ENCODE peak calls at places on chromosomes 11 and 22, in six cellular contexts. One of them, this sample, is unnamed.

GRCh38 chr11:11468919-11469318 is 115.9 kb upstream of the CSNK2A3 start:
- DNase-seq in HepG2: no peak
- DNase-seq in A549: no peak
- DNase-seq in IMR-90: peak; percentile 62
- DNase-seq in K562: no peak
- DNase-seq in GM12878: no peak
- DNase-seq in this sample: no peak

GRCh38 chr11:27124514-27125264 is 84.1 kb downstream of the BBOX1 start:
- DNase-seq in HepG2: peak; percentile 4
- DNase-seq in A549: no peak
- DNase-seq in IMR-90: peak; percentile 42
- DNase-seq in K562: no peak
- DNase-seq in GM12878: no peak
- DNase-seq in this sample: no peak

GRCh38 chr11:71474771-71475483 is 21.9 kb downstream of the NADSYN1 start:
- DNase-seq in HepG2: no peak
- DNase-seq in A549: no peak
- DNase-seq in IMR-90: no peak
- DNase-seq in K562: no peak
- DNase-seq in GM12878: no peak
- DNase-seq in this sample: no peak

GRCh38 chr11:45489281-45489906 is 176.0 kb downstream of the CHST1 start:
- DNase-seq in HepG2: no peak
- DNase-seq in A549: no peak
- DNase-seq in IMR-90: no peak
- DNase-seq in K562: no peak
- DNase-seq in GM12878: no peak
- DNase-seq in this sample: no peak

GRCh38 chr11:117950320-117950719 is 21.1 kb upstream of the TMPRSS13 start:
- DNase-seq in HepG2: no peak
- DNase-seq in A549: no peak
- DNase-seq in IMR-90: no peak
- DNase-seq in K562: peak; percentile 70
- DNase-seq in GM12878: no peak
- DNase-seq in this sample: no peak

GRCh38 chr11:72642815-72643511 is 31.3 kb downstream of the PDE2A start:
- DNase-seq in HepG2: no peak
- DNase-seq in A549: peak; percentile 80
- DNase-seq in IMR-90: peak; percentile 11
- DNase-seq in K562: peak; percentile 79
- DNase-seq in GM12878: no peak
- DNase-seq in this sample: peak; percentile 86

GRCh38 chr11:15016200-15016599 is 44.0 kb upstream of the CALCA start:
- DNase-seq in HepG2: no peak
- DNase-seq in A549: no peak
- DNase-seq in IMR-90: no peak
- DNase-seq in K562: no peak
- DNase-seq in GM12878: no peak
- DNase-seq in this sample: no peak

GRCh38 chr11:119340335-119341221 is at the start of gene C1QTNF5:
- DNase-seq in HepG2: no peak
- DNase-seq in A549: no peak
- DNase-seq in IMR-90: peak; percentile 57
- DNase-seq in K562: no peak
- DNase-seq in GM12878: no peak
- DNase-seq in this sample: no peak

GRCh38 chr11:128491195-128491936 is 96.0 kb downstream of the ETS1 start:
- DNase-seq in HepG2: no peak
- DNase-seq in A549: no peak
- DNase-seq in IMR-90: no peak
- DNase-seq in K562: no peak
- DNase-seq in GM12878: no peak
- DNase-seq in this sample: no peak

GRCh38 chr11:13143486-13144297 is 133.9 kb upstream of the BMAL1 start:
- DNase-seq in HepG2: no peak
- DNase-seq in A549: no peak
- DNase-seq in IMR-90: no peak
- DNase-seq in K562: no peak
- DNase-seq in GM12878: no peak
- DNase-seq in this sample: no peak

GRCh38 chr11:44957051-44957515 is 6.4 kb upstream of the TP53I11 start:
- DNase-seq in HepG2: no peak
- DNase-seq in A549: no peak
- DNase-seq in IMR-90: no peak
- DNase-seq in K562: no peak
- DNase-seq in GM12878: no peak
- DNase-seq in this sample: peak; percentile 22

GRCh38 chr11:1744137-1744878 is 6.1 kb downstream of the IFITM10 start:
- DNase-seq in HepG2: no peak
- DNase-seq in A549: no peak
- DNase-seq in IMR-90: no peak
- DNase-seq in K562: no peak
- DNase-seq in GM12878: no peak
- DNase-seq in this sample: no peak

GRCh38 chr22:22884010-22884887 is 3.4 kb upstream of the IGLL5 start:
- DNase-seq in HepG2: peak; percentile 42
- DNase-seq in A549: peak; percentile 69
- DNase-seq in IMR-90: peak; percentile 45
- DNase-seq in K562: peak; percentile 99
- DNase-seq in GM12878: no peak
- DNase-seq in this sample: peak; percentile 87

GRCh38 chr11:106459135-106459534 is 381.7 kb downstream of the AASDHPPT start:
- DNase-seq in HepG2: no peak
- DNase-seq in A549: no peak
- DNase-seq in IMR-90: no peak
- DNase-seq in K562: no peak
- DNase-seq in GM12878: no peak
- DNase-seq in this sample: no peak

GRCh38 chr11:4482445-4482844 is at the start of gene OR52K1:
- DNase-seq in HepG2: no peak
- DNase-seq in A549: no peak
- DNase-seq in IMR-90: no peak
- DNase-seq in K562: no peak
- DNase-seq in GM12878: no peak
- DNase-seq in this sample: no peak

GRCh38 chr11:34706709-34707461 is 86.0 kb downstream of the EHF start:
- DNase-seq in HepG2: no peak
- DNase-seq in A549: no peak
- DNase-seq in IMR-90: no peak
- DNase-seq in K562: peak; percentile 5
- DNase-seq in GM12878: no peak
- DNase-seq in this sample: no peak

GRCh38 chr11:95588821-95589220 is 200.8 kb downstream of the FAM76B start:
- DNase-seq in HepG2: no peak
- DNase-seq in A549: no peak
- DNase-seq in IMR-90: no peak
- DNase-seq in K562: no peak
- DNase-seq in GM12878: no peak
- DNase-seq in this sample: no peak

GRCh38 chr22:29369460-29369859 is 18.9 kb downstream of the AP1B1 start:
- DNase-seq in HepG2: no peak
- DNase-seq in A549: no peak
- DNase-seq in IMR-90: peak; percentile 76
- DNase-seq in K562: peak; percentile 42
- DNase-seq in GM12878: no peak
- DNase-seq in this sample: peak; percentile 42

GRCh38 chr11:133619973-133620372 is 87.7 kb upstream of the OPCML start:
- DNase-seq in HepG2: peak; percentile 2
- DNase-seq in A549: no peak
- DNase-seq in IMR-90: no peak
- DNase-seq in K562: no peak
- DNase-seq in GM12878: peak; percentile 2
- DNase-seq in this sample: no peak

GRCh38 chr22:24069721-24070120 is 58.6 kb downstream of the CABIN1 start:
- DNase-seq in HepG2: no peak
- DNase-seq in A549: no peak
- DNase-seq in IMR-90: no peak
- DNase-seq in K562: no peak
- DNase-seq in GM12878: no peak
- DNase-seq in this sample: no peak

GRCh38 chr22:37186228-37186996 is 1.6 kb downstream of the C1QTNF6 start:
- DNase-seq in HepG2: peak; percentile 64
- DNase-seq in A549: peak; percentile 78
- DNase-seq in IMR-90: peak; percentile 88
- DNase-seq in K562: peak; percentile 72
- DNase-seq in GM12878: peak; percentile 55
- DNase-seq in this sample: peak; percentile 85

GRCh38 chr22:45922661-45923060 is 54.3 kb downstream of the WNT7B start:
- DNase-seq in HepG2: no peak
- DNase-seq in A549: no peak
- DNase-seq in IMR-90: no peak
- DNase-seq in K562: no peak
- DNase-seq in GM12878: no peak
- DNase-seq in this sample: no peak

GRCh38 chr11:287821-288327 is 1.1 kb upstream of the PGGHG start:
- DNase-seq in HepG2: no peak
- DNase-seq in A549: no peak
- DNase-seq in IMR-90: no peak
- DNase-seq in K562: peak; percentile 59
- DNase-seq in GM12878: no peak
- DNase-seq in this sample: no peak

GRCh38 chr11:61132646-61133045 is 28.6 kb downstream of the VPS37C start:
- DNase-seq in HepG2: no peak
- DNase-seq in A549: no peak
- DNase-seq in IMR-90: no peak
- DNase-seq in K562: no peak
- DNase-seq in GM12878: no peak
- DNase-seq in this sample: no peak

GRCh38 chr11:32905028-32905667 is 12.5 kb downstream of the QSER1 start:
- DNase-seq in HepG2: no peak
- DNase-seq in A549: no peak
- DNase-seq in IMR-90: peak; percentile 45
- DNase-seq in K562: no peak
- DNase-seq in GM12878: no peak
- DNase-seq in this sample: no peak

GRCh38 chr22:24402460-24403192 is 24.8 kb upstream of the ADORA2A start:
- DNase-seq in HepG2: peak; percentile 24
- DNase-seq in A549: peak; percentile 60
- DNase-seq in IMR-90: peak; percentile 94
- DNase-seq in K562: no peak
- DNase-seq in GM12878: peak; percentile 33
- DNase-seq in this sample: no peak

GRCh38 chr22:19937616-19938473 is 3.7 kb upstream of the COMT start:
- DNase-seq in HepG2: peak; percentile 90
- DNase-seq in A549: no peak
- DNase-seq in IMR-90: peak; percentile 35
- DNase-seq in K562: no peak
- DNase-seq in GM12878: no peak
- DNase-seq in this sample: no peak

GRCh38 chr22:41361716-41362310 is 19.9 kb upstream of the TEF start:
- DNase-seq in HepG2: no peak
- DNase-seq in A549: no peak
- DNase-seq in IMR-90: peak; percentile 50
- DNase-seq in K562: no peak
- DNase-seq in GM12878: no peak
- DNase-seq in this sample: no peak

GRCh38 chr11:20015529-20016427 is 144.5 kb downstream of the DBX1 start:
- DNase-seq in HepG2: no peak
- DNase-seq in A549: no peak
- DNase-seq in IMR-90: no peak
- DNase-seq in K562: no peak
- DNase-seq in GM12878: no peak
- DNase-seq in this sample: no peak

DNA sequence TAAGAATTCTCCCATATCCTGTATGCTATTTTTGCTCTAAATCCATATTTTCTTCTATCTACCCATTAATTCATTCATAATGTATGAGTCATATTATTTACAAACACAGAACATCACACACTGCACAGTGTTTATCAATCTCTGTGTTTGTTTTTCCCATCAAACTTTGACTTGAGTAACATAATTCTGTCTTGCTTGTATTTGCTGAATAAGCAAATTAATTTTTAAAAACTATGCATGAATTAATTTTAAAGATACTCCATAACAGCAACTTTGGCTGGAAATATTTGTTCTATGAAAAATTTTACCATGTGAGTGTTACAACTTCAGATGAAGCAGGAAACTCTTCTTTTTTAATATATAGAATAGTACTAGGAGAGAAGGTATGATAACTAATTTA is 275.6 kb downstream of the GRM5 start:
- DNase-seq in HepG2: no peak
- DNase-seq in A549: no peak
- DNase-seq in IMR-90: no peak
- DNase-seq in K562: no peak
- DNase-seq in GM12878: no peak
- DNase-seq in this sample: no peak
- TF ChIP-seq BHLHE40 in HepG2: no peak
- TF ChIP-seq BHLHE40 in A549: no peak
- TF ChIP-seq BHLHE40 in IMR-90: no peak
- TF ChIP-seq BHLHE40 in K562: no peak
- TF ChIP-seq BHLHE40 in GM12878: no peak
- TF ChIP-seq BHLHE40 in this sample: no peak

GRCh38 chr11:65493367-65494176 is 5.3 kb upstream of the MALAT1 start:
- DNase-seq in HepG2: peak; percentile 80
- DNase-seq in A549: peak; percentile 61
- DNase-seq in IMR-90: peak; percentile 97
- DNase-seq in K562: peak; percentile 85
- DNase-seq in GM12878: no peak
- DNase-seq in this sample: no peak
- TF ChIP-seq BHLHE40 in HepG2: no peak
- TF ChIP-seq BHLHE40 in A549: no peak
- TF ChIP-seq BHLHE40 in IMR-90: no peak
- TF ChIP-seq BHLHE40 in K562: no peak
- TF ChIP-seq BHLHE40 in GM12878: peak; percentile 1
- TF ChIP-seq BHLHE40 in this sample: no peak

DNA sequence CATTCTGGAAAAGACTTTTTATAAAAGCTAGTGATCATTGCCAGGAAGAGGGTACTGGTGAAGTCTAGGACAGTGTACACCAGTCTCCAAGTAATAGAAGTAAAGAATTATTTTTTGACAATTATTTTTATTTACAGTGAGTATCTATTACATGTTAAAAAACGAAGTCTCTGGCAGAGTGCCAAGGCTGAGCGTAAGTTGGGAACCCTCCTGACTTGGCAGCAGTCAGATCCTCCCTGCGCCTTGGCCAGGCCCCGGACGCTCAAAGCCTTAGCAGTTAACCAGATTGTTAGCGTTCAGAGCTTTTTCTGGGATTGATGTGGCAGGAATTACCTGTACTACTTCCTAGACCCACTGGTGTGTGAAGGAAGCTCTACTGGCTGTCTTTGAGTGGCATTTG is 38.1 kb upstream of the CTTN start:
- DNase-seq in HepG2: no peak
- DNase-seq in A549: no peak
- DNase-seq in IMR-90: no peak
- DNase-seq in K562: no peak
- DNase-seq in GM12878: no peak
- DNase-seq in this sample: no peak
- TF ChIP-seq BHLHE40 in HepG2: no peak
- TF ChIP-seq BHLHE40 in A549: no peak
- TF ChIP-seq BHLHE40 in IMR-90: no peak
- TF ChIP-seq BHLHE40 in K562: no peak
- TF ChIP-seq BHLHE40 in GM12878: no peak
- TF ChIP-seq BHLHE40 in this sample: no peak

DNA sequence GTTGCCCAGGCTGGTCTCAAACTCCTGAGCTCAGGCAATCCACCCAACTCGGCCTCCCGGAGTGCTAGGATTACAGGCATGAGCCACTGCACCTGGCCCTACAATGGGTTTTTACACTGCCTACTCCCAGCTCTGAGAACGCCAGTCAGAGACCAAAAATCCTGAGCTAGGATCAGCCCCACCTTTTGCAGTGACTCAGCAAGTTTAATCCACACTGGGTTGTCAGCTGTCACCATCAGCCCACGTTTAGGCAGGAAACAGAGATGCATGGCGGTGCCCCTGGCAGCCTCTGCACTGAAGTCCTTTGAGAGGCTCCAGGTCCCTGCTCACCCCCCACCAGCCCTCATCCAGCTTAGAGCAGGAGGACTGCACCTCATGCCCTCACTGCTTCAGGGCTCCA is 117.6 kb downstream of the ARHGAP8 start:
- DNase-seq in HepG2: no peak
- DNase-seq in A549: peak; percentile 27
- DNase-seq in IMR-90: peak; percentile 49
- DNase-seq in K562: peak; percentile 60
- DNase-seq in GM12878: no peak
- DNase-seq in this sample: no peak
- TF ChIP-seq BHLHE40 in HepG2: no peak
- TF ChIP-seq BHLHE40 in A549: no peak
- TF ChIP-seq BHLHE40 in IMR-90: no peak
- TF ChIP-seq BHLHE40 in K562: no peak
- TF ChIP-seq BHLHE40 in GM12878: no peak
- TF ChIP-seq BHLHE40 in this sample: no peak